ENCODE peak calls at places on chromosomes 5 and 9, in four cellular contexts. M is A549, P is cardiac muscle cell, G is heart right ventricle. X is an unnamed sample.
A peak's percentile ranks its signal among the peaks of the same experiment; 100 is the strongest.

GRCh38 chr5:76145945-76146344 is 62.8 kb downstream of the SV2C start:
- DNase-seq in M (peak; percentile 62), G (no peak), P (no peak), X (no peak)

GRCh38 chr5:102975457-102976182 is 144.3 kb downstream of the GIN1 start:
- DNase-seq in G (no peak), P (peak; percentile 83), M (no peak), X (no peak)

GRCh38 chr5:33563983-33564908 is 123.5 kb downstream of the TARS1 start:
- DNase-seq in M (no peak), P (peak; percentile 51), G (no peak), X (no peak)

GRCh38 chr5:107875834-107876233 is 205.1 kb upstream of the EFNA5 start:
- DNase-seq in P (peak; percentile 6), M (peak; percentile 1), G (no peak), X (no peak)

GRCh38 chr9:134791009-134791408 is 89.6 kb upstream of the FCN2 start:
- DNase-seq in M (no peak), P (no peak), G (no peak), X (no peak)

GRCh38 chr5:154189256-154189818 is 1.2 kb upstream of the GALNT10 start:
- DNase-seq in G (no peak), M (no peak), P (peak; percentile 5), X (peak; percentile 21)

GRCh38 chr9:111985315-111985714 is 88.7 kb downstream of the UGCG start:
- DNase-seq in G (no peak), M (no peak), P (no peak), X (no peak)

GRCh38 chr9:16680965-16681658 is 189.4 kb downstream of the BNC2 start:
- DNase-seq in M (no peak), G (no peak), P (peak; percentile 40), X (no peak)

GRCh38 chr5:61087921-61088320 is 74.3 kb downstream of the SMIM15 start:
- DNase-seq in P (peak; percentile 3), G (no peak), M (no peak), X (no peak)

GRCh38 chr9:1941989-1942388 is 73.2 kb upstream of the SMARCA2 start:
- DNase-seq in P (peak; percentile 27), M (no peak), G (no peak), X (no peak)

GRCh38 chr5:141491323-141492167 is 2.7 kb downstream of the PCDHGC5 start:
- DNase-seq in P (no peak), G (no peak), M (no peak), X (no peak)
- H3K4me1 ChIP-seq in P (peaks cover 7% of the 10 kb centered on the region), G (peaks cover 9% of the 10 kb centered on the region), M (no peaks in the 10 kb centered on the region), X (no peaks in the 10 kb centered on the region)

GRCh38 chr9:69097923-69098593 is 62.5 kb downstream of the FXN start:
- DNase-seq in M (no peak), P (no peak), G (no peak), X (no peak)
- H3K27ac ChIP-seq in M (no peak overlapping the region), P (no peak overlapping the region), G (no peak overlapping the region), X (no peak overlapping the region)

GRCh38 chr5:151773979-151774378 is 2.2 kb downstream of the G3BP1 start:
- DNase-seq in M (no peak), G (no peak), P (peak; percentile 12), X (no peak)

GRCh38 chr5:151772868-151773561 is 1.3 kb downstream of the G3BP1 start:
- DNase-seq in M (no peak), G (no peak), P (peak; percentile 36), X (no peak)

GRCh38 chr5:151772029-151772867 is 494 bp downstream of the G3BP1 start:
- DNase-seq in G (peak; percentile 37), M (peak; percentile 26), P (peak; percentile 38), X (peak; percentile 63)

GRCh38 chr5:151770383-151771258 is 1.1 kb upstream of the G3BP1 start:
- DNase-seq in M (peak; percentile 52), G (peak; percentile 82), P (peak; percentile 91), X (peak; percentile 76)

GRCh38 chr5:151771259-151772028 is at the start of gene G3BP1:
- DNase-seq in P (peak; percentile 100), G (peak; percentile 100), M (peak; percentile 100), X (peak; percentile 96)
- TF ChIP-seq CTCF in P (peak; percentile 65), G (peak; percentile 70), M (no peak), X (peak; percentile 38)

GRCh38 chr9:105243015-105243686 is 1.3 kb upstream of the SLC44A1 start:
- DNase-seq in M (no peak), G (no peak), P (peak; percentile 68), X (no peak)
- H3K4me1 ChIP-seq in M (peaks cover 31% of the 10 kb centered on the region), G (peaks cover 8% of the 10 kb centered on the region), P (peaks cover 35% of the 10 kb centered on the region), X (no peaks in the 10 kb centered on the region)

DNA sequence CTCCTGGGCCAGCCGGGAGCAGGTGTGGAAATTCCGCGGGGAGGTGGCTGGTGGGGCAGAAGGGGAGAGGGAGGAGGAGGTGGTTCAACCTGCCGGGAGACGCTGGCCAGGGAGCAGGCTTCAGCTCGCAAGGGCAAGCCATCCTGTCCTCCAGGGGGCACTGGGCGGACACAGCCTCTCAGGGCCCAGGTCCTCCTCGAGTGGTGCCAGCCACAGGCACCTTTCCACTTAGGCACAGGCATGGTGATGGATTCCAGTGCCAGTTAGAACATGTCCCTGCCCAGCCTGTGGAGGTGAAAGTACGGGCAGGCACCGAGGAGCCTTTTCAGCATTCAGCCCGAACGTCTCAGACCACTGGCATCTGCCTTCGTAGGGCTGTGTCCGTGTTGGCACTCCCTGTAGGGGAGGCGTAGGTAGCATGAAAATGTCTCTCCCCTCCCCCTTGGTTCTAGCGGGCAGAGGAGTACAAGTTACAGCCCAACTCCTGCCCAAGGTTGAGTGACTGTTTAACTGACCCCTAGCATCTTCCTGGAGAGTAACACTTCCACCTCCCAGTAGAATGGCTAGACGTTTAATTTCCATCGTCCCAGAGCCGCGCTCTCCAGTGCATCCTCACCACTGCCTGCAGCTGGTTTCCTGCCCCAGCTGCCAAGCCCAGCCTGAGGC is 48.9 kb downstream of the DAB2IP start:
- DNase-seq in G (peak; percentile 60), M (peak; percentile 58), P (peak; percentile 43), X (peak; percentile 86)
- H3K27ac ChIP-seq in G (peak overlapping the region; percentile 45), M (no peak overlapping the region), P (no peak overlapping the region), X (peak overlapping the region; percentile 58)

GRCh38 chr9:18438300-18438925 is 35.5 kb upstream of the ADAMTSL1 start:
- DNase-seq in G (peak; percentile 51), P (peak; percentile 71), M (no peak), X (peak; percentile 17)
- TF ChIP-seq CTCF in G (peak; percentile 30), P (peak; percentile 50), M (no peak), X (no peak)